ENCODE peak calls at places on chromosomes 2 and 18, in eight cellular contexts. K is fibroblast of pulmonary artery, A is NCI-H2081, F is right cardiac atrium, M is heart right ventricle, T is upper lobe of right lung, N is psoas muscle, W is activated T-cell treated with anti-CD3 and anti-CD28 coated beads for 24 hours. Q is an unnamed sample.

GRCh38 chr2:220226076-220226475 is 598.6 kb downstream of the SLC4A3 start:
- DNase-seq in K (no peak), A (no peak), F (no peak), M (no peak), T (no peak), N (no peak), W (no peak), Q (no peak)

GRCh38 chr18:78699516-78699915 is 280.1 kb upstream of the SALL3 start:
- DNase-seq in K (no peak), A (peak), F (no peak), M (no peak), T (no peak), N (no peak), W (no peak), Q (no peak)

GRCh38 chr2:96685285-96685591 is 42.7 kb downstream of the FER1L5 start:
- DNase-seq in K (peak), A (no peak), F (no peak), M (no peak), T (no peak), N (no peak), W (no peak), Q (no peak)

GRCh38 chr2:159118115-159118858 is 149.8 kb downstream of the TANC1 start:
- DNase-seq in K (peak), A (peak), F (peak), M (peak), T (peak), N (peak), W (peak), Q (peak)

GRCh38 chr2:121191191-121192170 is 93.5 kb downstream of the TFCP2L1 start:
- DNase-seq in K (no peak), A (no peak), F (no peak), M (no peak), T (no peak), N (no peak), W (no peak), Q (no peak)

GRCh38 chr2:575030-575727 is 102.0 kb downstream of the TMEM18 start:
- DNase-seq in K (no peak), A (no peak), F (no peak), M (no peak), T (no peak), N (no peak), W (no peak), Q (no peak)

GRCh38 chr2:101643004-101643524 is 54.4 kb upstream of the MAP4K4 start:
- DNase-seq in K (no peak), A (no peak), F (no peak), M (no peak), T (no peak), N (no peak), W (no peak), Q (no peak)

GRCh38 chr2:16281451-16282330 is 341.3 kb downstream of the MYCN start:
- DNase-seq in K (peak), A (no peak), F (no peak), M (no peak), T (no peak), N (no peak), W (no peak), Q (no peak)

GRCh38 chr2:39164089-39164488 is 43.2 kb upstream of the SOS1 start:
- DNase-seq in K (no peak), A (no peak), F (no peak), M (no peak), T (no peak), N (no peak), W (no peak), Q (no peak)

GRCh38 chr2:84613082-84613481 is 96.8 kb downstream of the DNAH6 start:
- DNase-seq in K (no peak), A (no peak), F (no peak), M (no peak), T (no peak), N (no peak), W (no peak), Q (no peak)

GRCh38 chr2:165745916-165746315 is 48.1 kb downstream of the GALNT3 start:
- DNase-seq in K (peak), A (no peak), F (no peak), M (no peak), T (peak), N (no peak), W (no peak), Q (no peak)

GRCh38 chr2:239321596-239322413 is 79.0 kb downstream of the HDAC4 start:
- DNase-seq in K (no peak), A (no peak), F (no peak), M (no peak), T (no peak), N (no peak), W (peak), Q (no peak)

GRCh38 chr2:28216320-28216719 is 176.3 kb upstream of the FOSL2 start:
- DNase-seq in K (no peak), A (no peak), F (no peak), M (no peak), T (no peak), N (no peak), W (no peak), Q (no peak)

Q was measured in SHP77 treated with DMSO at 0.1 percent for 48 hours.